ENCODE peak calls at places on chromosomes 5 and 9, in four cellular contexts. E is SJSA1, W is ovary, S is small intestine. L is an unnamed sample.

GRCh38 chr5:145681686-145682085 is 153.5 kb downstream of the PRELID2 start:
- DNase-seq in E (peak; percentile 65), W (peak; percentile 65), S (peak; percentile 69), L (peak; percentile 43)

GRCh38 chr5:149345892-149346222 is 558 bp downstream of the GRPEL2 start:
- DNase-seq in E (no peak), W (no peak), S (no peak), L (no peak)

GRCh38 chr5:126624534-126624933 is 23.8 kb downstream of the PHAX start:
- DNase-seq in E (peak; percentile 77), W (peak; percentile 33), S (no peak), L (no peak)

GRCh38 chr9:2740616-2741015 is 23.3 kb downstream of the KCNV2 start:
- DNase-seq in E (no peak), W (no peak), S (no peak), L (no peak)

GRCh38 chr5:81838307-81838906 is 87.5 kb upstream of the SSBP2 start:
- DNase-seq in E (no peak), W (no peak), S (peak; percentile 45), L (no peak)

GRCh38 chr9:95296761-95297160 is 20.7 kb downstream of the FANCC start:
- DNase-seq in E (no peak), W (no peak), S (no peak), L (no peak)

GRCh38 chr5:10323588-10324488 is 16.1 kb upstream of the CMBL start:
- DNase-seq in E (no peak), W (no peak), S (no peak), L (no peak)

GRCh38 chr5:57825026-57825683 is 342.5 kb upstream of the ACTBL2 start:
- DNase-seq in E (peak; percentile 77), W (no peak), S (no peak), L (no peak)

GRCh38 chr5:37136694-37137093 is 112.5 kb downstream of the CPLANE1 start:
- DNase-seq in E (no peak), W (no peak), S (no peak), L (no peak)

GRCh38 chr9:137611623-137612609 is 6.4 kb downstream of the ARRDC1 start:
- DNase-seq in E (peak; percentile 91), W (no peak), S (peak; percentile 98), L (peak; percentile 96)

GRCh38 chr5:29005386-29005785 is 1967.0 kb upstream of the CDH9 start:
- DNase-seq in E (no peak), W (no peak), S (no peak), L (no peak)

GRCh38 chr9:15873573-15874177 is 320.8 kb downstream of the CCDC171 start:
- DNase-seq in E (no peak), W (no peak), S (peak; percentile 38), L (no peak)

GRCh38 chr5:143882520-143882919 is 70.6 kb downstream of the HMHB1 start:
- DNase-seq in E (no peak), W (no peak), S (no peak), L (no peak)

GRCh38 chr5:167447466-167447865 is 844.0 kb upstream of the WWC1 start:
- DNase-seq in E (no peak), W (no peak), S (no peak), L (no peak)

GRCh38 chr9:110016340-110016739 is 191.6 kb downstream of the C9orf152 start:
- DNase-seq in E (peak; percentile 54), W (no peak), S (no peak), L (no peak)

GRCh38 chr9:98567540-98568233 is 141.0 kb downstream of the GABBR2 start:
- DNase-seq in E (no peak), W (no peak), S (no peak), L (no peak)

GRCh38 chr5:145854651-145855258 is 18.1 kb downstream of the GRXCR2 start:
- DNase-seq in E (peak; percentile 67), W (no peak), S (peak; percentile 99), L (no peak)

GRCh38 chr5:81826128-81826527 is 75.2 kb upstream of the SSBP2 start:
- DNase-seq in E (no peak), W (no peak), S (no peak), L (no peak)

GRCh38 chr5:73826761-73827450 is 200.9 kb downstream of the ARHGEF28 start:
- DNase-seq in E (no peak), W (peak; percentile 70), S (no peak), L (peak; percentile 85)

GRCh38 chr5:99169309-99169708 is 240.5 kb upstream of the CHD1 start:
- DNase-seq in E (no peak), W (no peak), S (no peak), L (no peak)

GRCh38 chr5:120740989-120741388 is 276.9 kb downstream of the PRR16 start:
- DNase-seq in E (no peak), W (no peak), S (no peak), L (no peak)

GRCh38 chr5:180159756-180160155 is 49.3 kb downstream of the RASGEF1C start:
- DNase-seq in E (no peak), W (no peak), S (no peak), L (no peak)

GRCh38 chr5:139251695-139252288 is 41.7 kb upstream of the MATR3 start:
- DNase-seq in E (no peak), W (no peak), S (no peak), L (no peak)

GRCh38 chr5:14491015-14491414 is 90.6 kb upstream of the OTULINL start:
- DNase-seq in E (no peak), W (no peak), S (no peak), L (no peak)

GRCh38 chr9:79868532-79869189 is 296.9 kb downstream of the TLE4 start:
- DNase-seq in E (no peak), W (no peak), S (no peak), L (no peak)

GRCh38 chr5:132388244-132389050 is 18.9 kb downstream of the SLC22A5 start:
- DNase-seq in E (peak; percentile 60), W (peak; percentile 71), S (no peak), L (no peak)

GRCh38 chr5:148856009-148856367 is 29.6 kb downstream of the ADRB2 start:
- DNase-seq in E (no peak), W (no peak), S (no peak), L (no peak)

GRCh38 chr5:108382784-108383358 is 973 bp upstream of the FBXL17 start:
- DNase-seq in E (no peak), W (no peak), S (peak; percentile 57), L (no peak)

GRCh38 chr9:91771027-91771426 is 179.0 kb downstream of the ROR2 start:
- DNase-seq in E (peak; percentile 61), W (peak; percentile 74), S (no peak), L (no peak)

GRCh38 chr5:137201876-137202275 is 297.2 kb downstream of the SPOCK1 start:
- DNase-seq in E (no peak), W (peak; percentile 24), S (no peak), L (no peak)

GRCh38 chr5:154444559-154445421 is 1.0 kb upstream of the SAP30L start:
- DNase-seq in E (peak; percentile 48), W (peak; percentile 16), S (peak; percentile 21), L (no peak)

GRCh38 chr5:95018946-95019345 is 265.9 kb downstream of the MCTP1 start:
- DNase-seq in E (no peak), W (no peak), S (no peak), L (no peak)

GRCh38 chr9:89358376-89358775 is 40.1 kb downstream of the SECISBP2 start:
- DNase-seq in E (peak; percentile 10), W (no peak), S (no peak), L (no peak)

GRCh38 chr5:87400305-87400899 is 12.3 kb downstream of the CCNH start:
- DNase-seq in E (no peak), W (no peak), S (peak; percentile 50), L (no peak)

GRCh38 chr5:418681-419121 is 24.3 kb upstream of the EXOC3 start:
- DNase-seq in E (no peak), W (no peak), S (no peak), L (no peak)

GRCh38 chr5:135718151-135718550 is 116.3 kb upstream of the SLC25A48 start:
- DNase-seq in E (peak; percentile 66), W (no peak), S (no peak), L (no peak)

GRCh38 chr9:7273575-7273974 is 515.8 kb downstream of the KDM4C start:
- DNase-seq in E (no peak), W (no peak), S (no peak), L (no peak)

GRCh38 chr5:138353550-138353893 is 1.0 kb downstream of the KDM3B start:
- DNase-seq in E (no peak), W (no peak), S (no peak), L (no peak)

GRCh38 chr5:138963763-138964371 is 88.7 kb upstream of the LRRTM2 start:
- DNase-seq in E (no peak), W (no peak), S (no peak), L (no peak)

DNA sequence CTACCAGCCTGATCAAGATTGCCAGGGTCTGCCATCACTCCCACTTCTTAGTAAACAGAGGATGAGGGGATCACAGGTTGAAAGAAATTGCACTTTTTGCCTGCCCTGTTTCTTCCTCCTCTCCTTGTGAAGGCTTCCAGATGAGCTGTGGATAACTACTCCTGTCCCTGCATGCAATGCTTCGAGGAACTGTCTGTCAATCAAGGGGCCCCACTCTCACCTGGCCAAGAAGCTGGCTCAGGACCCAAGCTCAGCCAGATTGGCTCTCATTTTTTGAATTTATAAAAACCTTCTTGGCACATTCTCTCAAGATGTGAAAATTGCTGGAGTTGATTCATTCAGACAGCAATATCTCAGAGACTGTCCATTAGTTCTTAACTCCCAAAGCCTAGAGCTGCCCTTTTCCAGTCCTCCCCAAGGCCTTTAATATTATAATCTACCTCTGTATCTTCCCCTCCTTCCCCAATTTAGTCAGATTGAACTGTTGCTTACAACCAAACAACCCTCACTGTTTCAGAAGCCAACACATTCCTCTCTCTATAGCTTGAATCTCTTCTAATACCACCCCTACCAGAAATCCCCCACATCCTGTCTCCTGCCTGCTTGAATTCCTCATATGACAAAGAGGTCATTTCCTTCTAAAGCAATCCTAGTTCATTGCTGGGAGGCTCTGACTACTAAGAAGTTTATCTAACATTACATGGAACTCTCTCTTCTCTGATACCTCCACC is 11.3 kb downstream of the SPARC start:
- DNase-seq in E (peak; percentile 74), W (no peak), S (no peak), L (no peak)
- H3K27ac ChIP-seq in E (peak overlapping the region; percentile 89), W (peak overlapping the region; percentile 67), S (no peak overlapping the region), L (peak overlapping the region; percentile 34)

GRCh38 chr9:128902351-128903078 is 18.3 kb upstream of the PHYHD1 start:
- DNase-seq in E (peak; percentile 41), W (no peak), S (peak; percentile 77), L (peak; percentile 76)
- H3K27ac ChIP-seq in E (no peak overlapping the region), W (no peak overlapping the region), S (peak overlapping the region; percentile 74), L (peak overlapping the region; percentile 98)

GRCh38 chr9:93025736-93026135 is 32.8 kb upstream of the SUSD3 start:
- DNase-seq in E (no peak), W (no peak), S (no peak), L (no peak)

GRCh38 chr9:93023521-93023815 is 35.0 kb upstream of the SUSD3 start:
- DNase-seq in E (no peak), W (no peak), S (no peak), L (no peak)

GRCh38 chr9:93024646-93024910 is 33.9 kb upstream of the SUSD3 start:
- DNase-seq in E (no peak), W (no peak), S (no peak), L (no peak)

GRCh38 chr9:93026640-93027039 is 31.9 kb upstream of the SUSD3 start:
- DNase-seq in E (no peak), W (no peak), S (no peak), L (no peak)

GRCh38 chr9:93024986-93025630 is 33.4 kb upstream of the SUSD3 start:
- DNase-seq in E (no peak), W (no peak), S (no peak), L (no peak)
- H3K27ac ChIP-seq in E (no peak overlapping the region), W (no peak overlapping the region), S (no peak overlapping the region), L (no peak overlapping the region)

GRCh38 chr9:124707667-124708066 is 63.4 kb downstream of the NR6A1 start:
- DNase-seq in E (no peak), W (no peak), S (no peak), L (no peak)
- H3K27ac ChIP-seq in E (no peak overlapping the region), W (no peak overlapping the region), S (no peak overlapping the region), L (peak overlapping the region; percentile 38)

L was measured in epithelial cell of prostate.